ENCODE peak calls at places on chromosome 6, in four cellular contexts. One of them, this sample, is unnamed.

GRCh38 chr6:35300848-35301247 is 3.2 kb downstream of the DEF6 start:
- DNase-seq in RPMI8226: no peak
- DNase-seq in pons: peak
- DNase-seq in astrocyte of the cerebellum: no peak
- DNase-seq in this sample: no peak

GRCh38 chr6:36928547-36928918 is 26.0 kb upstream of the PI16 start:
- DNase-seq in RPMI8226: no peak
- DNase-seq in pons: no peak
- DNase-seq in astrocyte of the cerebellum: no peak
- DNase-seq in this sample: no peak

GRCh38 chr6:159729598-159729997 is 2.3 kb downstream of the WTAP start:
- DNase-seq in RPMI8226: peak
- DNase-seq in pons: no peak
- DNase-seq in astrocyte of the cerebellum: no peak
- DNase-seq in this sample: no peak

GRCh38 chr6:158686791-158687381 is 37.0 kb downstream of the SYTL3 start:
- DNase-seq in RPMI8226: no peak
- DNase-seq in pons: no peak
- DNase-seq in astrocyte of the cerebellum: no peak
- DNase-seq in this sample: peak

GRCh38 chr6:125310994-125311649 is 9.4 kb upstream of the HDDC2 start:
- DNase-seq in RPMI8226: peak
- DNase-seq in pons: peak
- DNase-seq in astrocyte of the cerebellum: peak
- DNase-seq in this sample: peak

GRCh38 chr6:170222498-170223471 is 68.1 kb downstream of the DLL1 start:
- DNase-seq in RPMI8226: no peak
- DNase-seq in pons: no peak
- DNase-seq in astrocyte of the cerebellum: no peak
- DNase-seq in this sample: no peak

GRCh38 chr6:14396826-14397517 is 279.4 kb downstream of the CD83 start:
- DNase-seq in RPMI8226: peak
- DNase-seq in pons: no peak
- DNase-seq in astrocyte of the cerebellum: no peak
- DNase-seq in this sample: no peak

GRCh38 chr6:38797391-38797790 is 82.3 kb downstream of the DNAH8 start:
- DNase-seq in RPMI8226: no peak
- DNase-seq in pons: no peak
- DNase-seq in astrocyte of the cerebellum: no peak
- DNase-seq in this sample: no peak

GRCh38 chr6:36595168-36595818 is 1.1 kb downstream of the SRSF3 start:
- DNase-seq in RPMI8226: peak
- DNase-seq in pons: peak
- DNase-seq in astrocyte of the cerebellum: no peak
- DNase-seq in this sample: no peak

GRCh38 chr6:108630050-108630714 is 69.5 kb downstream of the FOXO3 start:
- DNase-seq in RPMI8226: no peak
- DNase-seq in pons: no peak
- DNase-seq in astrocyte of the cerebellum: no peak
- DNase-seq in this sample: no peak

GRCh38 chr6:112485140-112485539 is 138.0 kb downstream of the RFPL4B start:
- DNase-seq in RPMI8226: no peak
- DNase-seq in pons: no peak
- DNase-seq in astrocyte of the cerebellum: no peak
- DNase-seq in this sample: no peak

GRCh38 chr6:23446394-23447001 is 679.5 kb upstream of the NRSN1 start:
- DNase-seq in RPMI8226: no peak
- DNase-seq in pons: peak
- DNase-seq in astrocyte of the cerebellum: peak
- DNase-seq in this sample: no peak

GRCh38 chr6:21748343-21749063 is 155.0 kb downstream of the SOX4 start:
- DNase-seq in RPMI8226: no peak
- DNase-seq in pons: no peak
- DNase-seq in astrocyte of the cerebellum: no peak
- DNase-seq in this sample: no peak

GRCh38 chr6:147222160-147222838 is 18.1 kb downstream of the STXBP5 start:
- DNase-seq in RPMI8226: no peak
- DNase-seq in pons: no peak
- DNase-seq in astrocyte of the cerebellum: peak
- DNase-seq in this sample: no peak

GRCh38 chr6:13539572-13539971 is 34.8 kb upstream of the SIRT5 start:
- DNase-seq in RPMI8226: no peak
- DNase-seq in pons: no peak
- DNase-seq in astrocyte of the cerebellum: no peak
- DNase-seq in this sample: no peak

GRCh38 chr6:126804255-126805064 is 314.0 kb upstream of the RSPO3 start:
- DNase-seq in RPMI8226: peak
- DNase-seq in pons: peak
- DNase-seq in astrocyte of the cerebellum: peak
- DNase-seq in this sample: peak

GRCh38 chr6:89310929-89311328 is 4.2 kb downstream of the GABRR2 start:
- DNase-seq in RPMI8226: no peak
- DNase-seq in pons: peak
- DNase-seq in astrocyte of the cerebellum: no peak
- DNase-seq in this sample: no peak

GRCh38 chr6:117496383-117496990 is 14.0 kb downstream of the DCBLD1 start:
- DNase-seq in RPMI8226: no peak
- DNase-seq in pons: no peak
- DNase-seq in astrocyte of the cerebellum: no peak
- DNase-seq in this sample: no peak

GRCh38 chr6:53410508-53411258 is 61.9 kb upstream of the ELOVL5 start:
- DNase-seq in RPMI8226: peak
- DNase-seq in pons: peak
- DNase-seq in astrocyte of the cerebellum: no peak
- DNase-seq in this sample: peak

GRCh38 chr6:84575264-84575663 is 189.1 kb downstream of the TBX18 start:
- DNase-seq in RPMI8226: no peak
- DNase-seq in pons: no peak
- DNase-seq in astrocyte of the cerebellum: peak
- DNase-seq in this sample: peak

GRCh38 chr6:117483004-117483644 is 650 bp downstream of the DCBLD1 start:
- DNase-seq in RPMI8226: peak
- DNase-seq in pons: peak
- DNase-seq in astrocyte of the cerebellum: no peak
- DNase-seq in this sample: no peak

GRCh38 chr6:37141291-37142046 is 28.5 kb upstream of the PIM1 start:
- DNase-seq in RPMI8226: no peak
- DNase-seq in pons: no peak
- DNase-seq in astrocyte of the cerebellum: peak
- DNase-seq in this sample: no peak

GRCh38 chr6:121596441-121596840 is 161.0 kb downstream of the GJA1 start:
- DNase-seq in RPMI8226: no peak
- DNase-seq in pons: no peak
- DNase-seq in astrocyte of the cerebellum: peak
- DNase-seq in this sample: no peak

GRCh38 chr6:162543221-162543620 is 184.3 kb downstream of the PRKN start:
- DNase-seq in RPMI8226: no peak
- DNase-seq in pons: no peak
- DNase-seq in astrocyte of the cerebellum: no peak
- DNase-seq in this sample: no peak

GRCh38 chr6:130971504-130971903 is 91.5 kb downstream of the EPB41L2 start:
- DNase-seq in RPMI8226: no peak
- DNase-seq in pons: no peak
- DNase-seq in astrocyte of the cerebellum: no peak
- DNase-seq in this sample: no peak

GRCh38 chr6:1596088-1596852 is 13.4 kb upstream of the FOXC1 start:
- DNase-seq in RPMI8226: peak
- DNase-seq in pons: peak
- DNase-seq in astrocyte of the cerebellum: no peak
- DNase-seq in this sample: peak

GRCh38 chr6:56570434-56571359 is 72.0 kb downstream of the DST start:
- DNase-seq in RPMI8226: peak
- DNase-seq in pons: peak
- DNase-seq in astrocyte of the cerebellum: no peak
- DNase-seq in this sample: peak

GRCh38 chr6:106377061-106377540 is 16.6 kb downstream of the CRYBG1 start:
- DNase-seq in RPMI8226: no peak
- DNase-seq in pons: peak
- DNase-seq in astrocyte of the cerebellum: peak
- DNase-seq in this sample: no peak

GRCh38 chr6:163137504-163137903 is 277.0 kb upstream of the QKI start:
- DNase-seq in RPMI8226: no peak
- DNase-seq in pons: no peak
- DNase-seq in astrocyte of the cerebellum: no peak
- DNase-seq in this sample: no peak

GRCh38 chr6:34525431-34526175 is 30.5 kb downstream of the SPDEF start:
- DNase-seq in RPMI8226: no peak
- DNase-seq in pons: no peak
- DNase-seq in astrocyte of the cerebellum: no peak
- DNase-seq in this sample: no peak

GRCh38 chr6:157226761-157227160 is 96.6 kb downstream of the TMEM242 start:
- DNase-seq in RPMI8226: no peak
- DNase-seq in pons: no peak
- DNase-seq in astrocyte of the cerebellum: no peak
- DNase-seq in this sample: peak

GRCh38 chr6:111461860-111462259 is 21.2 kb downstream of the REV3L start:
- DNase-seq in RPMI8226: no peak
- DNase-seq in pons: no peak
- DNase-seq in astrocyte of the cerebellum: no peak
- DNase-seq in this sample: no peak

GRCh38 chr6:45212976-45213375 is 115.2 kb upstream of the RUNX2 start:
- DNase-seq in RPMI8226: no peak
- DNase-seq in pons: no peak
- DNase-seq in astrocyte of the cerebellum: no peak
- DNase-seq in this sample: no peak

GRCh38 chr6:41545174-41545702 is 943 bp upstream of the FOXP4 start:
- DNase-seq in RPMI8226: no peak
- DNase-seq in pons: no peak
- DNase-seq in astrocyte of the cerebellum: no peak
- DNase-seq in this sample: peak

GRCh38 chr6:152170702-152171667 is 363.5 kb downstream of the ESR1 start:
- DNase-seq in RPMI8226: no peak
- DNase-seq in pons: no peak
- DNase-seq in astrocyte of the cerebellum: peak
- DNase-seq in this sample: no peak